ENCODE peak calls at places on chromosomes 3 and 15, in six cellular contexts. E, U, Q, R, X and W are unnamed samples. For H3K4me1, the result is how much of the 10 kb centered on the place peaks cover.

GRCh38 chr3:40211579-40211978 is 97.9 kb upstream of the EIF1B start:
- DNase-seq in E (no peak), U (no peak), Q (peak), R (no peak), X (no peak), W (no peak)

GRCh38 chr3:18035641-18036466 is 293.4 kb upstream of the TBC1D5 start:
- DNase-seq in E (no peak), U (no peak), Q (no peak), R (no peak), X (no peak), W (no peak)

GRCh38 chr3:127458698-127459097 is 131.8 kb downstream of the TPRA1 start:
- DNase-seq in E (peak), U (no peak), Q (peak), R (no peak), X (peak), W (peak)

GRCh38 chr3:107525101-107525953 is 2.6 kb downstream of the BBX start:
- DNase-seq in E (peak), U (peak), Q (peak), R (peak), X (peak), W (peak)

GRCh38 chr3:55445551-55445950 is 41.6 kb downstream of the WNT5A start:
- DNase-seq in E (no peak), U (no peak), Q (no peak), R (no peak), X (no peak), W (peak)

GRCh38 chr3:48413086-48413485 is 16.8 kb downstream of the PLXNB1 start:
- DNase-seq in E (no peak), U (no peak), Q (no peak), R (no peak), X (no peak), W (no peak)

GRCh38 chr3:125310623-125311076 is 64.5 kb downstream of the ZNF148 start:
- DNase-seq in E (no peak), U (no peak), Q (no peak), R (no peak), X (no peak), W (no peak)

GRCh38 chr15:69424748-69425413 is 10.7 kb downstream of the KIF23 start:
- DNase-seq in E (no peak), U (no peak), Q (no peak), R (no peak), X (no peak), W (peak)

GRCh38 chr3:57777774-57778173 is 21.7 kb downstream of the SLMAP start:
- DNase-seq in E (no peak), U (no peak), Q (no peak), R (peak), X (no peak), W (no peak)

GRCh38 chr15:98614681-98615080 is 33.7 kb upstream of the IGF1R start:
- DNase-seq in E (no peak), U (no peak), Q (no peak), R (no peak), X (no peak), W (no peak)

GRCh38 chr3:135325726-135326245 is 530.7 kb downstream of the EPHB1 start:
- DNase-seq in E (no peak), U (peak), Q (no peak), R (no peak), X (no peak), W (no peak)

GRCh38 chr15:39777497-39777896 is 5.1 kb downstream of the FSIP1 start:
- DNase-seq in E (no peak), U (no peak), Q (no peak), R (peak), X (no peak), W (no peak)

GRCh38 chr15:88166330-88166993 is 90.1 kb downstream of the NTRK3 start:
- DNase-seq in E (no peak), U (no peak), Q (peak), R (no peak), X (peak), W (peak)

GRCh38 chr15:63070681-63071129 is 28.2 kb downstream of the TPM1 start:
- DNase-seq in E (no peak), U (no peak), Q (no peak), R (no peak), X (no peak), W (no peak)

GRCh38 chr15:44726568-44727461 is 9.5 kb upstream of the TRIM69 start:
- DNase-seq in E (no peak), U (no peak), Q (peak), R (peak), X (peak), W (peak)

GRCh38 chr15:48532938-48533337 is 112.6 kb downstream of the FBN1 start:
- DNase-seq in E (no peak), U (peak), Q (no peak), R (no peak), X (no peak), W (no peak)

GRCh38 chr15:67180514-67181191 is 73.8 kb downstream of the AAGAB start:
- DNase-seq in E (no peak), U (peak), Q (no peak), R (no peak), X (no peak), W (no peak)

GRCh38 chr3:27022096-27022761 is 347.0 kb downstream of the NEK10 start:
- DNase-seq in E (no peak), U (no peak), Q (no peak), R (no peak), X (no peak), W (no peak)

GRCh38 chr3:148992027-148992634 is 791 bp downstream of the GYG1 start:
- DNase-seq in E (peak), U (no peak), Q (no peak), R (peak), X (peak), W (peak)

GRCh38 chr3:149539491-149539890 is 65.0 kb downstream of the TM4SF4 start:
- DNase-seq in E (no peak), U (no peak), Q (no peak), R (no peak), X (no peak), W (no peak)

GRCh38 chr3:12232785-12233317 is 56.0 kb upstream of the PPARG start:
- DNase-seq in E (no peak), U (no peak), Q (no peak), R (no peak), X (no peak), W (no peak)

GRCh38 chr3:158974905-158975304 is 173.1 kb downstream of the MFSD1 start:
- DNase-seq in E (no peak), U (peak), Q (no peak), R (no peak), X (no peak), W (no peak)

GRCh38 chr3:195800240-195800639 is 11.5 kb downstream of the MUC4 start:
- DNase-seq in E (no peak), U (no peak), Q (peak), R (no peak), X (no peak), W (no peak)
- H3K27ac ChIP-seq in E (no peak), U (no peak), Q (no peak), R (no peak), X (no peak), W (no peak)

GRCh38 chr3:111715911-111716523 is 120.9 kb upstream of the ZBED2 start:
- DNase-seq in E (no peak), U (peak), Q (peak), R (peak), X (peak), W (peak)
- H3K4me1 ChIP-seq in E (under half), U (under half), Q (under half), R (under half), X (under half), W (under half)

DNA sequence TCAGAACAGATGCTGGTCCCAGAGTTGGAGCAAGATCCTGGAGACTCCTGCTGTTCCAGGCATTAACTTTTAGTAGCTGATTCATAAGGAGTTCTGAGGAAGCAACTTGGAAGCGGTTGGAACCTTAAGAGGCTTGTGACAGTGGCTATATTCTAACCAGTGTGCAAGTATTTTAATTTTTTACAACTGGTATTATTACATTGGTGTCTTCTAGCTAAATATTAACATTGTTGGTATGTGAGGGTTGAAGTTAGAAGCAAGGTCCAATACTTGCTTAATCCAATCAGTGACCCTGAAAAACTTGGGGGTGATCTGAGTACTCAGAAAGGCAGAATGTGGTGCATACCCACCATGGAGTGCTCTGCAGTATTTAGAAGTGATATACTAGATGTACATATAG is 1.6 kb upstream of the OR4F15 start:
- DNase-seq in E (no peak), U (no peak), Q (no peak), R (no peak), X (no peak), W (no peak)
- H3K4me3 ChIP-seq in E (no peak), U (no peak), Q (no peak), R (no peak), X (no peak), W (no peak)

GRCh38 chr15:57036352-57036751 is 117.9 kb downstream of the TCF12 start:
- DNase-seq in E (no peak), U (no peak), Q (peak), R (no peak), X (no peak), W (no peak)

GRCh38 chr15:57038496-57038895 is 120.1 kb downstream of the TCF12 start:
- DNase-seq in E (no peak), U (no peak), Q (no peak), R (no peak), X (no peak), W (no peak)

GRCh38 chr15:57038040-57038439 is 119.6 kb downstream of the TCF12 start:
- DNase-seq in E (no peak), U (no peak), Q (no peak), R (no peak), X (no peak), W (no peak)

GRCh38 chr15:57035664-57036063 is 117.2 kb downstream of the TCF12 start:
- DNase-seq in E (no peak), U (no peak), Q (no peak), R (no peak), X (no peak), W (no peak)

DNA sequence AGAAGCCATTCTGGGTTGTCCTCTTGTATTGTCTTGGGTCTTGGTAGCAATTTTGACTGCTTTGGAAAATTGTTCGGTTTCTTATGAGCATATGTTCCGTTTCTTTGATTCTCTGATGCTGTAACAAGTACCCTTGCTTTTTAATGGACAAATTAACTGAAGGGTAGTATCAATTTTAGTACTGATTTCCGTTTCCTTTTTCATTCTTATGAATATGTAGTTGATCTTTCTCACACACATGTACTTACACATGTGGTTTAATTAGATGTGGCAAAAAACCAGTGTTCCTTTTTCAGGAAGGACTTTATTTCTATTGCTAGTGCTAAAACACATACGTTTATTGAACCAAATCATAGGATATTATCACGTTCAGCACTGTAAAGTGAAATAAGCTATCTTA is 119.1 kb downstream of the TCF12 start:
- DNase-seq in E (no peak), U (no peak), Q (no peak), R (no peak), X (no peak), W (no peak)
- H3K27ac ChIP-seq in E (no peak), U (no peak), Q (no peak), R (no peak), X (no peak), W (no peak)